ENCODE peak calls at places on chromosomes 12 and 14, in eight cellular contexts. Q, J, W, B, E, U, R and I are unnamed samples. For H3K9me2, the result is how much of the 10 kb centered on the place peaks cover.

GRCh38 chr12:127728285-127728684 is 538.7 kb upstream of the TMEM132C start:
- DNase-seq in Q (no peak), J (no peak), W (no peak), B (no peak), E (peak), U (no peak), R (no peak), I (no peak)

GRCh38 chr14:93892923-93893549 is 34.1 kb upstream of the FAM181A start:
- DNase-seq in Q (peak), J (peak), W (peak), B (peak), E (peak), U (peak), R (peak), I (peak)

GRCh38 chr12:20438307-20438779 is 70.0 kb downstream of the PDE3A start:
- DNase-seq in Q (no peak), J (no peak), W (no peak), B (no peak), E (peak), U (no peak), R (no peak), I (no peak)

GRCh38 chr12:93085383-93086287 is 156.5 kb upstream of the EEA1 start:
- DNase-seq in Q (no peak), J (no peak), W (peak), B (no peak), E (no peak), U (no peak), R (no peak), I (no peak)

GRCh38 chr12:93798752-93799151 is 121.6 kb downstream of the CRADD start:
- DNase-seq in Q (no peak), J (no peak), W (peak), B (no peak), E (no peak), U (no peak), R (no peak), I (no peak)

GRCh38 chr14:105161314-105161713 is 7.3 kb downstream of the JAG2 start:
- DNase-seq in Q (no peak), J (no peak), W (no peak), B (no peak), E (no peak), U (no peak), R (no peak), I (no peak)

GRCh38 chr14:61468063-61468825 is 146.9 kb downstream of the PRKCH start:
- DNase-seq in Q (no peak), J (no peak), W (no peak), B (no peak), E (no peak), U (no peak), R (no peak), I (no peak)

GRCh38 chr14:24840204-24840893 is 206.4 kb upstream of the GZMB start:
- DNase-seq in Q (no peak), J (no peak), W (no peak), B (no peak), E (no peak), U (no peak), R (no peak), I (no peak)

GRCh38 chr14:104552738-104553125 is 26.8 kb upstream of the C14orf180 start:
- DNase-seq in Q (peak), J (no peak), W (no peak), B (no peak), E (no peak), U (no peak), R (no peak), I (no peak)

GRCh38 chr14:70289138-70289537 is 70.3 kb downstream of the COX16 start:
- DNase-seq in Q (no peak), J (no peak), W (no peak), B (no peak), E (no peak), U (no peak), R (no peak), I (no peak)

GRCh38 chr12:67509987-67510386 is 138.6 kb upstream of the DYRK2 start:
- DNase-seq in Q (no peak), J (no peak), W (no peak), B (no peak), E (no peak), U (no peak), R (no peak), I (no peak)

GRCh38 chr12:73465106-73465505 is 1072.5 kb upstream of the ATXN7L3B start:
- DNase-seq in Q (no peak), J (no peak), W (peak), B (no peak), E (no peak), U (no peak), R (no peak), I (no peak)

GRCh38 chr12:86601550-86602308 is 345.5 kb upstream of the MGAT4C start:
- DNase-seq in Q (no peak), J (no peak), W (no peak), B (no peak), E (no peak), U (no peak), R (no peak), I (no peak)

GRCh38 chr14:104860414-104860813 is 4.7 kb upstream of the CEP170B start:
- DNase-seq in Q (no peak), J (no peak), W (no peak), B (no peak), E (no peak), U (no peak), R (no peak), I (no peak)

GRCh38 chr14:23171251-23171975 is 12.0 kb downstream of the SLC7A8 start:
- DNase-seq in Q (no peak), J (no peak), W (no peak), B (no peak), E (peak), U (no peak), R (no peak), I (no peak)

GRCh38 chr12:128755565-128755964 is 68.2 kb downstream of the SLC15A4 start:
- DNase-seq in Q (no peak), J (peak), W (no peak), B (no peak), E (no peak), U (no peak), R (no peak), I (no peak)

GRCh38 chr14:56491299-56492285 is 88.0 kb upstream of the TMEM260 start:
- DNase-seq in Q (peak), J (peak), W (peak), B (peak), E (peak), U (peak), R (peak), I (peak)

GRCh38 chr12:62632521-62632920 is 165.9 kb downstream of the MON2 start:
- DNase-seq in Q (peak), J (no peak), W (peak), B (no peak), E (peak), U (no peak), R (no peak), I (peak)

GRCh38 chr14:50859296-50859624 is 12.6 kb upstream of the ABHD12B start:
- DNase-seq in Q (no peak), J (peak), W (no peak), B (no peak), E (no peak), U (no peak), R (no peak), I (no peak)

GRCh38 chr14:20774258-20774657 is 6.1 kb downstream of the EDDM3B start:
- DNase-seq in Q (no peak), J (no peak), W (no peak), B (no peak), E (no peak), U (no peak), R (no peak), I (no peak)

GRCh38 chr14:40164083-40164482 is 731.9 kb upstream of the FBXO33 start:
- DNase-seq in Q (no peak), J (peak), W (no peak), B (no peak), E (peak), U (no peak), R (no peak), I (no peak)

GRCh38 chr12:124633269-124633953 is 66.0 kb upstream of the NCOR2 start:
- DNase-seq in Q (no peak), J (peak), W (no peak), B (no peak), E (peak), U (no peak), R (peak), I (no peak)

GRCh38 chr12:33825442-33825841 is 196.9 kb upstream of the ALG10 start:
- DNase-seq in Q (no peak), J (peak), W (no peak), B (no peak), E (no peak), U (no peak), R (no peak), I (no peak)

GRCh38 chr12:52521581-52522266 is 1.5 kb upstream of the KRT5 start:
- DNase-seq in Q (no peak), J (peak), W (peak), B (no peak), E (peak), U (no peak), R (no peak), I (no peak)

GRCh38 chr14:106657460-106657859 is 1131.1 kb downstream of the TMEM121 start:
- DNase-seq in Q (peak), J (no peak), W (no peak), B (peak), E (no peak), U (peak), R (no peak), I (no peak)

GRCh38 chr14:81656811-81657210 is 123.2 kb upstream of the SEL1L start:
- DNase-seq in Q (no peak), J (no peak), W (no peak), B (no peak), E (no peak), U (no peak), R (no peak), I (no peak)

GRCh38 chr12:76312314-76312713 is 35.9 kb downstream of the BBS10 start:
- DNase-seq in Q (no peak), J (no peak), W (peak), B (no peak), E (no peak), U (no peak), R (no peak), I (no peak)

GRCh38 chr14:25006961-25007795 is 42.8 kb downstream of the STXBP6 start:
- DNase-seq in Q (no peak), J (peak), W (no peak), B (no peak), E (peak), U (no peak), R (no peak), I (peak)

GRCh38 chr12:8088574-8088973 is 6.5 kb downstream of the NECAP1 start:
- DNase-seq in Q (no peak), J (no peak), W (no peak), B (no peak), E (no peak), U (peak), R (no peak), I (no peak)

GRCh38 chr12:85029456-85029855 is 6.6 kb downstream of the TSPAN19 start:
- DNase-seq in Q (no peak), J (peak), W (peak), B (peak), E (peak), U (peak), R (peak), I (peak)

GRCh38 chr12:20596036-20596435 is 99.1 kb upstream of the SLCO1C1 start:
- DNase-seq in Q (no peak), J (no peak), W (no peak), B (no peak), E (no peak), U (no peak), R (no peak), I (no peak)

GRCh38 chr12:1357171-1357570 is 237.2 kb downstream of the FBXL14 start:
- DNase-seq in Q (no peak), J (no peak), W (no peak), B (no peak), E (peak), U (no peak), R (no peak), I (no peak)

GRCh38 chr12:68001486-68002466 is 12.5 kb downstream of the IFNG-AS1 start:
- DNase-seq in Q (no peak), J (peak), W (peak), B (peak), E (peak), U (no peak), R (no peak), I (peak)

GRCh38 chr14:77023001-77023996 is 5.2 kb downstream of the IRF2BPL start:
- DNase-seq in Q (peak), J (peak), W (peak), B (no peak), E (peak), U (no peak), R (no peak), I (peak)

GRCh38 chr12:22856120-22856699 is 231.2 kb downstream of the ETNK1 start:
- DNase-seq in Q (peak), J (peak), W (peak), B (peak), E (peak), U (peak), R (peak), I (peak)

GRCh38 chr14:72894623-72895378 is 900 bp upstream of the DPF3 start:
- DNase-seq in Q (peak), J (peak), W (peak), B (no peak), E (peak), U (no peak), R (no peak), I (peak)

GRCh38 chr14:25086081-25086480 is 36.1 kb upstream of the STXBP6 start:
- DNase-seq in Q (no peak), J (no peak), W (no peak), B (no peak), E (no peak), U (no peak), R (no peak), I (no peak)

GRCh38 chr12:132874175-132874574 is 13.2 kb downstream of the CHFR start:
- DNase-seq in Q (no peak), J (no peak), W (no peak), B (no peak), E (no peak), U (no peak), R (no peak), I (no peak)

GRCh38 chr14:102442241-102443211 is 67.0 kb downstream of the ANKRD9 start:
- DNase-seq in Q (no peak), J (peak), W (no peak), B (no peak), E (peak), U (no peak), R (no peak), I (peak)
- H3K9me2 ChIP-seq in Q (under half), J (under half), W (under half), B (under half), E (under half), U (under half), R (under half), I (under half)

DNA sequence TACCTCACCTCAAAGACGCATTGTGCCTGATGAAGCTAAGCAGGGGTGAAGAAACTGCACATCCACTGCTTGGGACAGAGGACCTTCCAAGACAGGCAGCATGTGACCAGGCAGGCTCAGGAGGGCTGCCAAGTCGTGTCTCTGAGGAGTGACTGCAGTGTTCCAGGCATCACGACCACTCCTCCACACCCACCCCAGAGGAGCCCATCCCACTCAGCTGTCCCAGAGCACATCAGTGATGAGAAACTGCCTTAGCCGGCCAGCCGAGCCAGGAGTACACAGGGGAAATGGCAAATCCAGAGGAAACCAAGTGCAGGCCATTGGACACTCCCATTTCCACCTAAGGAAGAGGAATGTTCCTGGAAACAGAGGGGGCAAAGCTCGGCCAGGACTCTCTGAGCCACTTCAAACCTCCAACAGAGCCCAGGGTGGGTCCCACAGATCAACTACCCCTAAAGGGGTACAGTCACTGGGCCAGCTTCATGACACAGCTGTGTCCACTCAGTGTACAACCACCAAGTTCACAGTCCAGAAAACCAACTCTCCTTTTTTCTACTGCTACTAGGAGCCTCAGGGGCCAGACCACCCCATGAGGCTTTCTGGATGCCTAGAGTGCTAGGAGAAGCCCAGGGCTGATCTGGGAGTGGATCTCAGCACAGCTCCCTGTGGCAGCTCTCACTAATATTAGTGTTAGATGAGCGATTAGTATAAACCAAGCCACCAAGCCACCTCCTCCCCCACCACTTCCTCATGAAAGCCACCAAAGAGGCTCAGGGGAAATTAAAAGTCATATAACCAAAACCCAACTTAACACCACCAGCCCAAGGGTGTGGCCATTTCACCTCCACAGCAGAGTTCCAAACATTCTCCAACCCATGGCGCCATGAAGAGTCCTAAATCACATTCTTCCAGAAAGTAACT is 15.4 kb downstream of the PXN start:
- DNase-seq in Q (no peak), J (no peak), W (no peak), B (no peak), E (peak), U (no peak), R (no peak), I (no peak)
- TF ChIP-seq EZH2phosphoT487 in Q (no peak), J (no peak), W (no peak), B (no peak), E (no peak), U (no peak), R (no peak), I (no peak)

DNA sequence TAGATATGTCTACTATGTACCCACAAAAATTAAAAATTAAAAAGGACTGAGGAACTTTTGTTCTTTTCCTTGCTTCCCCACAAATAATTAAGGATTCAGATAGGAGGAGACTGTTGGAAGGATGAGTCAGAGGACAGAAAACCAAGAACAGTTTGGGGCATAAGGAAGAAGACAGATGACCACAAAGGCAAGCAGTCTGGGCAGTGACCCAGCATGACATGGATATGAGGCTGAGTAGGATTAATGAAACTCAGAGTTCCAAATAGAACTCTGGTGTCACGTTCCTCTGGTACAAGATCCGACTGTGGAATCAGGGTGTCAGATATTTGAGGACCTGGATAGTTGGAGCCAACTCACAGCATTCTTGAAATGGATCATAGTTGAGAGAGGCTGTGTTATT is 89.3 kb upstream of the SLC38A4 start:
- DNase-seq in Q (no peak), J (peak), W (no peak), B (no peak), E (peak), U (no peak), R (no peak), I (no peak)
- H3K27ac ChIP-seq in Q (peak), J (no peak), W (no peak), B (no peak), E (peak), U (no peak), R (no peak), I (no peak)

GRCh38 chr14:35553808-35554207 is 19.8 kb downstream of the INSM2 start:
- DNase-seq in Q (no peak), J (peak), W (no peak), B (no peak), E (peak), U (no peak), R (no peak), I (no peak)
- H3K9me2 ChIP-seq in Q (under half), J (under half), W (under half), B (under half), E (under half), U (under half), R (under half), I (under half)

DNA sequence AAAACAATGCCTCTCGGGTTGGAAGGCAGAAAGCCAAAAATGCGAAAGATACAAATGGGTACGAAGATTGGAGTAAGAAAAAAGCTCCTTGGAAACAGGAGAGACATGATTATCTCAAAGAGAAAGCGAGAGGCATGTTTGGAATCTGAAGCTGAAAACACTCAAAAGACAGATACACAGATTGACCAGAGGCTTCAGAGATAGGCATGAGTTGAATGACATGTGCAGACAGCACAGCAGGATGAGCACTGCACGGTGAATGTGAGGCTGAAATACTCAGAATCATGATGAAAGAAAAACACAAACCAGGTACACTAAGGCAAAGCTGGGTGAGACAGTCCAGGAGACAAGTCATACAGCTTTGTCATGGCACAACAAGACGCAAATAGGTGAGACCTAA is 30.8 kb downstream of the RESF1 start:
- DNase-seq in Q (no peak), J (no peak), W (no peak), B (no peak), E (no peak), U (no peak), R (no peak), I (peak)
- TF ChIP-seq EZH2phosphoT487 in Q (no peak), J (no peak), W (no peak), B (no peak), E (no peak), U (no peak), R (no peak), I (no peak)

GRCh38 chr12:109432842-109433304 is 44.2 kb downstream of the KCTD10 start:
- DNase-seq in Q (peak), J (peak), W (peak), B (peak), E (peak), U (peak), R (peak), I (peak)
- H3K27ac ChIP-seq in Q (no peak), J (no peak), W (no peak), B (no peak), E (no peak), U (no peak), R (no peak), I (no peak)